ENCODE peak calls at places on chromosomes 5 and 9, in four cellular contexts. One of them, this sample, is unnamed. For H3K27me3, the result is how much of the 10 kb centered on the place peaks cover.

GRCh38 chr9:137439158-137439714 is 1.9 kb downstream of the ENTPD8 start:
- DNase-seq in SK-N-SH: peak
- DNase-seq in K562: no peak
- DNase-seq in H1: no peak
- DNase-seq in this sample: no peak

GRCh38 chr9:18346761-18347160 is 127.2 kb upstream of the ADAMTSL1 start:
- DNase-seq in K562: no peak
- DNase-seq in H1: no peak
- DNase-seq in SK-N-SH: no peak
- DNase-seq in this sample: no peak

GRCh38 chr5:177982072-177982727 is 13.8 kb downstream of the PROP1 start:
- DNase-seq in SK-N-SH: peak
- DNase-seq in K562: no peak
- DNase-seq in H1: peak
- DNase-seq in this sample: peak

GRCh38 chr5:151911011-151911410 is 13.6 kb downstream of the GLRA1 start:
- DNase-seq in H1: no peak
- DNase-seq in SK-N-SH: no peak
- DNase-seq in K562: no peak
- DNase-seq in this sample: no peak

GRCh38 chr9:130266236-130267098 is 907 bp downstream of the HMCN2 start:
- DNase-seq in K562: no peak
- DNase-seq in H1: peak
- DNase-seq in SK-N-SH: no peak
- DNase-seq in this sample: no peak

GRCh38 chr5:53815471-53815870 is 255.0 kb downstream of the NDUFS4 start:
- DNase-seq in H1: no peak
- DNase-seq in K562: no peak
- DNase-seq in SK-N-SH: no peak
- DNase-seq in this sample: no peak

GRCh38 chr9:122218885-122219855 is 9.6 kb downstream of the LHX6 start:
- DNase-seq in SK-N-SH: peak
- DNase-seq in H1: peak
- DNase-seq in K562: no peak
- DNase-seq in this sample: no peak

GRCh38 chr5:169717298-169717697 is 80.2 kb downstream of the DOCK2 start:
- DNase-seq in K562: no peak
- DNase-seq in H1: no peak
- DNase-seq in SK-N-SH: no peak
- DNase-seq in this sample: peak

GRCh38 chr5:173954671-173955605 is 34.0 kb upstream of the C5orf47 start:
- DNase-seq in K562: no peak
- DNase-seq in SK-N-SH: no peak
- DNase-seq in H1: no peak
- DNase-seq in this sample: no peak

GRCh38 chr9:76459691-76460635 is 981 bp downstream of the GCNT1 start:
- DNase-seq in H1: peak
- DNase-seq in K562: peak
- DNase-seq in SK-N-SH: peak
- DNase-seq in this sample: no peak

GRCh38 chr5:176732736-176733585 is 77.4 kb upstream of the UNC5A start:
- DNase-seq in K562: no peak
- DNase-seq in SK-N-SH: peak
- DNase-seq in H1: peak
- DNase-seq in this sample: no peak

GRCh38 chr5:171275822-171276544 is 33.1 kb upstream of the TLX3 start:
- DNase-seq in H1: no peak
- DNase-seq in SK-N-SH: peak
- DNase-seq in K562: no peak
- DNase-seq in this sample: no peak

GRCh38 chr9:111271047-111271446 is 59.0 kb downstream of the OR2K2 start:
- DNase-seq in SK-N-SH: peak
- DNase-seq in K562: no peak
- DNase-seq in H1: no peak
- DNase-seq in this sample: no peak

GRCh38 chr5:141223112-141223783 is at the start of gene PCDHB14:
- DNase-seq in SK-N-SH: peak
- DNase-seq in K562: no peak
- DNase-seq in H1: no peak
- DNase-seq in this sample: no peak

GRCh38 chr5:127875235-127876021 is 172.2 kb downstream of the CCDC192 start:
- DNase-seq in SK-N-SH: peak
- DNase-seq in K562: peak
- DNase-seq in H1: peak
- DNase-seq in this sample: no peak

GRCh38 chr5:6447384-6448140 is 1.1 kb upstream of the UBE2QL1 start:
- DNase-seq in SK-N-SH: no peak
- DNase-seq in K562: no peak
- DNase-seq in H1: no peak
- DNase-seq in this sample: no peak

GRCh38 chr5:180668835-180669596 is 19.6 kb upstream of the FLT4 start:
- DNase-seq in SK-N-SH: no peak
- DNase-seq in K562: no peak
- DNase-seq in H1: no peak
- DNase-seq in this sample: no peak

GRCh38 chr9:14522627-14523379 is 170.4 kb downstream of the ZDHHC21 start:
- DNase-seq in K562: peak
- DNase-seq in H1: no peak
- DNase-seq in SK-N-SH: no peak
- DNase-seq in this sample: no peak

GRCh38 chr5:55597014-55597981 is 62.5 kb upstream of the PLPP1 start:
- DNase-seq in H1: peak
- DNase-seq in SK-N-SH: no peak
- DNase-seq in K562: no peak
- DNase-seq in this sample: no peak

GRCh38 chr5:173704615-173705511 is 88.4 kb upstream of the BOD1 start:
- DNase-seq in K562: no peak
- DNase-seq in H1: no peak
- DNase-seq in SK-N-SH: no peak
- DNase-seq in this sample: no peak

GRCh38 chr5:140239939-140240700 is 62.8 kb downstream of the PFDN1 start:
- DNase-seq in SK-N-SH: peak
- DNase-seq in H1: peak
- DNase-seq in K562: peak
- DNase-seq in this sample: peak

GRCh38 chr9:84970432-84970831 is 300.9 kb downstream of the NTRK2 start:
- DNase-seq in H1: no peak
- DNase-seq in K562: no peak
- DNase-seq in SK-N-SH: no peak
- DNase-seq in this sample: no peak

GRCh38 chr9:113511856-113512761 is 48.6 kb downstream of the RGS3 start:
- DNase-seq in H1: no peak
- DNase-seq in SK-N-SH: no peak
- DNase-seq in K562: no peak
- DNase-seq in this sample: peak

GRCh38 chr5:42951169-42951846 is 88.8 kb downstream of the ANXA2R start:
- DNase-seq in SK-N-SH: peak
- DNase-seq in H1: no peak
- DNase-seq in K562: no peak
- DNase-seq in this sample: no peak

GRCh38 chr5:42950466-42951168 is 89.5 kb downstream of the ANXA2R start:
- DNase-seq in H1: no peak
- DNase-seq in K562: peak
- DNase-seq in SK-N-SH: peak
- DNase-seq in this sample: peak

GRCh38 chr5:42948961-42949347 is 91.2 kb downstream of the ANXA2R start:
- DNase-seq in K562: no peak
- DNase-seq in SK-N-SH: no peak
- DNase-seq in H1: no peak
- DNase-seq in this sample: no peak

GRCh38 chr5:42949348-42950090 is 90.6 kb downstream of the ANXA2R start:
- DNase-seq in K562: no peak
- DNase-seq in H1: no peak
- DNase-seq in SK-N-SH: peak
- DNase-seq in this sample: peak

DNA sequence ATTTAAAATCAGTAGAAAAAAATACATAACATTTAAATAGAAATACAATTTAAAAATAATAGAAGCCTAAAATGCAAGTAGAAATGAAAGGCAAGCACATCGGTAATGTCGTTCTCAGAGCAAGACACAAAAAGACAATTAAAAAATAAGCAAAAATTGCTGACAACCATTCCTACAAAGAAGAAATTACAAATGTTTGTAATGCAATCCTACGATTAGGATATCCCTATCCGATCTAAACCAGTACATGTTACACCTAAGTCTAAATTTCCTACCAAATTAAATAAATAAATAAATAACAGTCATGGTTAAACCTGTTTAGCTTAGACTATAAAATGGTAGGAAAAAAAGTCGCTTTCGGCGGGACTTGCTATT is 90.0 kb downstream of the ANXA2R start:
- DNase-seq in K562: no peak
- DNase-seq in H1: no peak
- DNase-seq in SK-N-SH: no peak
- DNase-seq in this sample: no peak
- H3K27me3 ChIP-seq in K562: under half
- H3K27me3 ChIP-seq in H1: under half
- H3K27me3 ChIP-seq in SK-N-SH: under half
- H3K27me3 ChIP-seq in this sample: under half

GRCh38 chr5:43437062-43437660 is 25.0 kb upstream of the CCL28 start:
- DNase-seq in K562: no peak
- DNase-seq in H1: no peak
- DNase-seq in SK-N-SH: no peak
- DNase-seq in this sample: no peak

GRCh38 chr5:43429016-43429415 is 16.8 kb upstream of the CCL28 start:
- DNase-seq in K562: no peak
- DNase-seq in SK-N-SH: no peak
- DNase-seq in H1: no peak
- DNase-seq in this sample: no peak

GRCh38 chr5:43429706-43430105 is 17.5 kb upstream of the CCL28 start:
- DNase-seq in SK-N-SH: no peak
- DNase-seq in K562: no peak
- DNase-seq in H1: no peak
- DNase-seq in this sample: no peak

GRCh38 chr5:43433381-43433780 is 21.2 kb upstream of the CCL28 start:
- DNase-seq in H1: no peak
- DNase-seq in K562: no peak
- DNase-seq in SK-N-SH: no peak
- DNase-seq in this sample: no peak

GRCh38 chr5:43432486-43433365 is 20.5 kb upstream of the CCL28 start:
- DNase-seq in H1: no peak
- DNase-seq in K562: no peak
- DNase-seq in SK-N-SH: no peak
- DNase-seq in this sample: peak
- TF ChIP-seq GABPA in H1: no peak
- TF ChIP-seq GABPA in K562: no peak
- TF ChIP-seq GABPA in SK-N-SH: no peak
- TF ChIP-seq GABPA in this sample: no peak

DNA sequence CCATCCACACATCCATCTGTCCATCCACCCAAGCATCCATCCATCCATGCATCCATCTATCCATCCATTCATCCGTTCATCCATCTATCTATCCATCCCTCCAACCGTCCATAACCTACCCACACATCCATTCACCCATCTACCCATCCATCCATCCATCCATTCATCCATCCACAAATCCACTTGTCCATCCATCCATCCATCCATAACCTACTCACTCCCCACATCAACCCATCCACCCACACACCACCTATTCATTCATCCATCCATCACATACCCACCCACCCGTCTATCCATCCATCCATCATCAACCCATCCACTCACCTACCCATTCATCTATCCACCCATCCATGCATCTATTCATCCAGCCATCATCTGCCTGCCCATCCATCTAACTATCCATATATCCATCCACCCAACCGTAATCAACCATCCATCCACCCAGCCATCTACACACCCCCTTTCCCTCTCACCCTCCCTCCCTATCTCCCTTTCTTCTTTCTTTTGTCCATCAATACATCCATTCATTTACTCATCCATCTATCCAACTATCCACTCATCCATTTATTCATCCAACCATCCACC is 43.6 kb upstream of the CLPTM1L start:
- DNase-seq in SK-N-SH: no peak
- DNase-seq in K562: no peak
- DNase-seq in H1: no peak
- DNase-seq in this sample: no peak
- H3K27me3 ChIP-seq in SK-N-SH: under half
- H3K27me3 ChIP-seq in K562: half or more
- H3K27me3 ChIP-seq in H1: under half
- H3K27me3 ChIP-seq in this sample: under half

DNA sequence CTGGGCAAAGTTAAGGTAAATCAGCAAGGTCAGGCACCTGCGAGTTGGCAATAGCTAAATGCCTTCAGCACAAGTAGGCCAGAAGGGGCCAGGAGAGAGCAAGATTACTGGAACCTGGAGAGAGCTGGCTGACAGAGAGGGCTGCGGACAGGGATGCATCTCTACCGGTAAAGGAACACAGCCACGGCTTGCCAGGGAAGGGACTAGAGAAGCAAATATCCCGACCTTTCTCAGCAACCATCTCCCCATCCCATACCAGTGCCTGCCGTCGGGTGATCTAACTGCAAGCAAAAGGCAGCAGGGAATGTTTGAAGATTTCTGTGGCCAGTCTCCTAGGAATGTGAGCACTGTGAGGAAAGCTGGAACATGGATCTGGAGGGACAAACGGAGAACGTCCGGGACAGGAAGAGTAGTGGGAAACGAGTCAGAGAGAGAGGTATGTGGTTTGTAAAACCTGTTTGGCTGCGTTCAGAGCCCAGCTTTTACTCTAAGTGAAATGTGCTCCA is 15.9 kb upstream of the ABLIM3 start:
- DNase-seq in SK-N-SH: no peak
- DNase-seq in H1: peak
- DNase-seq in K562: no peak
- DNase-seq in this sample: no peak
- TF ChIP-seq GABPA in SK-N-SH: no peak
- TF ChIP-seq GABPA in H1: no peak
- TF ChIP-seq GABPA in K562: no peak
- TF ChIP-seq GABPA in this sample: no peak

DNA sequence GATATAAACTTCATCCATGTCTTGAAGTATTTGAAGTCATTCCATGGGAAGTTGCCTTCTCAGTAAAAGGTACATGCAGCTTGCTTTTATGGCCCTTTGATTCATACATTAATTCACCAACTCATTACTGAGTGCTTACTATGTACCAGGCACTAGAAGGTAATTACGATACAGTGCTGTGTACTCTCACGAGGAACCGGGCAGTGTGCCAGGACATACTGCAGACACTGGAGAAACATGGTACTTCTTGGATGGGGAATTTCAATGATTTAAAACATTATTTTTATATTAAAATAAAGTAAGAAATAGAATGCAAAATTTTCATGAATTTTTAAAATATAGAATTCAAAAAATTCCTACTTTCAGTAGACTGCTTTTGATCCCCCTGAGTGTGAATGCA is 71.4 kb upstream of the WDR41 start:
- DNase-seq in H1: no peak
- DNase-seq in K562: no peak
- DNase-seq in SK-N-SH: no peak
- DNase-seq in this sample: no peak
- H3K27me3 ChIP-seq in H1: under half
- H3K27me3 ChIP-seq in K562: under half
- H3K27me3 ChIP-seq in SK-N-SH: under half
- H3K27me3 ChIP-seq in this sample: under half

GRCh38 chr9:95772320-95773060 is 103.0 kb upstream of the ERCC6L2 start:
- DNase-seq in SK-N-SH: no peak
- DNase-seq in K562: no peak
- DNase-seq in H1: peak
- DNase-seq in this sample: no peak
- TF ChIP-seq GABPA in SK-N-SH: no peak
- TF ChIP-seq GABPA in K562: no peak
- TF ChIP-seq GABPA in H1: no peak
- TF ChIP-seq GABPA in this sample: no peak

This sample was measured in HL-60.